ENCODE peak calls at places on chromosomes 5 and 9, in ten cellular contexts. X is NCI-H748 treated with DMSO at 0.1 percent for 48 hours; R is GM18507; H is activated CD4-positive, alpha-beta T cell treated with anti-CD3 and anti-CD28 coated beads, Interleukin-2, amount 50 U/mL, for 1 hour; Q is GDM1; V is tibial nerve; L is mesendoderm; Y is GM20000; F is fibroblast of the aortic adventitia; N is NCI-H1417. E is an unnamed sample.

GRCh38 chr5:97100486-97100885 is 41.9 kb downstream of the LIX1 start:
- DNase-seq in X (no peak), R (no peak), H (no peak), Q (no peak), V (no peak), L (no peak), Y (no peak), F (peak), N (no peak), E (no peak)

GRCh38 chr9:77063645-77064285 is 44.3 kb downstream of the FOXB2 start:
- DNase-seq in X (no peak), R (no peak), H (no peak), Q (no peak), V (no peak), L (no peak), Y (no peak), F (peak), N (no peak), E (no peak)

GRCh38 chr9:135355466-135356420 is 123.8 kb upstream of the PPP1R26 start:
- DNase-seq in X (no peak), R (no peak), H (no peak), Q (no peak), V (no peak), L (no peak), Y (no peak), F (no peak), N (no peak), E (peak)

GRCh38 chr9:37386988-37387387 is 35.5 kb upstream of the GRHPR start:
- DNase-seq in X (no peak), R (no peak), H (no peak), Q (no peak), V (no peak), L (no peak), Y (no peak), F (no peak), N (no peak), E (peak)

GRCh38 chr5:3352711-3353110 is 242.9 kb upstream of the IRX1 start:
- DNase-seq in X (no peak), R (no peak), H (no peak), Q (no peak), V (no peak), L (no peak), Y (no peak), F (no peak), N (no peak), E (no peak)

GRCh38 chr5:74240783-74241750 is 399.5 kb downstream of the ENC1 start:
- DNase-seq in X (no peak), R (no peak), H (no peak), Q (no peak), V (no peak), L (peak), Y (no peak), F (peak), N (no peak), E (no peak)

GRCh38 chr5:168706655-168707069 is 127.5 kb upstream of the PANK3 start:
- DNase-seq in X (peak), R (no peak), H (no peak), Q (no peak), V (no peak), L (peak), Y (no peak), F (peak), N (peak), E (peak)

GRCh38 chr9:134621558-134622110 is 20.0 kb upstream of the COL5A1 start:
- DNase-seq in X (no peak), R (no peak), H (no peak), Q (no peak), V (no peak), L (no peak), Y (no peak), F (no peak), N (no peak), E (no peak)

GRCh38 chr5:126520593-126520953 is 74.4 kb downstream of the ALDH7A1 start:
- DNase-seq in X (no peak), R (no peak), H (no peak), Q (no peak), V (no peak), L (no peak), Y (no peak), F (no peak), N (no peak), E (no peak)

GRCh38 chr9:111601237-111602018 is 2.0 kb upstream of the PTGR1 start:
- DNase-seq in X (no peak), R (no peak), H (no peak), Q (no peak), V (no peak), L (peak), Y (no peak), F (peak), N (no peak), E (no peak)

GRCh38 chr5:969421-969839 is 39.2 kb upstream of the NKD2 start:
- DNase-seq in X (no peak), R (no peak), H (no peak), Q (no peak), V (no peak), L (no peak), Y (no peak), F (peak), N (no peak), E (peak)

GRCh38 chr5:13976867-13977479 is 32.5 kb upstream of the DNAH5 start:
- DNase-seq in X (peak), R (no peak), H (no peak), Q (no peak), V (no peak), L (peak), Y (no peak), F (peak), N (peak), E (peak)

GRCh38 chr9:110588296-110588695 is 8.8 kb upstream of the SVEP1 start:
- DNase-seq in X (no peak), R (no peak), H (no peak), Q (no peak), V (no peak), L (no peak), Y (no peak), F (no peak), N (no peak), E (no peak)

GRCh38 chr9:93094294-93095204 is 1.5 kb upstream of the CARD19 start:
- DNase-seq in X (no peak), R (no peak), H (no peak), Q (peak), V (peak), L (peak), Y (peak), F (no peak), N (no peak), E (no peak)

GRCh38 chr5:168672888-168673287 is 93.7 kb upstream of the PANK3 start:
- DNase-seq in X (no peak), R (no peak), H (no peak), Q (no peak), V (no peak), L (no peak), Y (no peak), F (no peak), N (no peak), E (no peak)

GRCh38 chr5:14313986-14314690 is 171.0 kb downstream of the TRIO start:
- DNase-seq in X (no peak), R (no peak), H (no peak), Q (no peak), V (no peak), L (no peak), Y (no peak), F (no peak), N (no peak), E (no peak)

GRCh38 chr5:33439905-33440481 is 772 bp upstream of the TARS1 start:
- DNase-seq in X (no peak), R (no peak), H (no peak), Q (no peak), V (no peak), L (no peak), Y (no peak), F (no peak), N (peak), E (peak)

GRCh38 chr5:177416334-177416733 is 7.0 kb upstream of the F12 start:
- DNase-seq in X (no peak), R (no peak), H (no peak), Q (no peak), V (no peak), L (no peak), Y (no peak), F (peak), N (no peak), E (no peak)

GRCh38 chr5:45521067-45521466 is 175.1 kb downstream of the HCN1 start:
- DNase-seq in X (peak), R (no peak), H (no peak), Q (no peak), V (no peak), L (peak), Y (no peak), F (no peak), N (no peak), E (peak)

GRCh38 chr5:179267671-179268071 is 77.6 kb downstream of the ADAMTS2 start:
- DNase-seq in X (no peak), R (no peak), H (no peak), Q (no peak), V (no peak), L (no peak), Y (no peak), F (no peak), N (no peak), E (no peak)

E was measured in NCI-H524.